ENCODE peak calls at places on chromosomes 11 and 22, in nine cellular contexts. One of them, this sample, is unnamed.

GRCh38 chr11:64156235-64157011 is 9.5 kb downstream of the MACROD1 start:
- DNase-seq in H9: no peak
- DNase-seq in Caco-2: no peak
- DNase-seq in tibial nerve: no peak
- DNase-seq in HFFc6: no peak
- DNase-seq in lower lobe of right lung: no peak
- DNase-seq in AG04450: no peak
- DNase-seq in AG10803: no peak
- DNase-seq in fibroblast of lung: no peak
- DNase-seq in this sample: no peak

GRCh38 chr11:65646921-65647701 is 9.2 kb downstream of the SIPA1 start:
- DNase-seq in H9: peak; percentile 83
- DNase-seq in Caco-2: peak; percentile 76
- DNase-seq in tibial nerve: no peak
- DNase-seq in HFFc6: no peak
- DNase-seq in lower lobe of right lung: peak; percentile 64
- DNase-seq in AG04450: no peak
- DNase-seq in AG10803: no peak
- DNase-seq in fibroblast of lung: peak; percentile 30
- DNase-seq in this sample: peak; percentile 70

GRCh38 chr22:23781533-23781932 is 5.2 kb upstream of the SMARCB1 start:
- DNase-seq in H9: no peak
- DNase-seq in Caco-2: peak; percentile 32
- DNase-seq in tibial nerve: no peak
- DNase-seq in HFFc6: peak; percentile 79
- DNase-seq in lower lobe of right lung: no peak
- DNase-seq in AG04450: no peak
- DNase-seq in AG10803: peak; percentile 79
- DNase-seq in fibroblast of lung: peak; percentile 59
- DNase-seq in this sample: no peak

GRCh38 chr11:128587415-128587814 is at the start of gene ETS1:
- DNase-seq in H9: peak; percentile 59
- DNase-seq in Caco-2: no peak
- DNase-seq in tibial nerve: no peak
- DNase-seq in HFFc6: no peak
- DNase-seq in lower lobe of right lung: no peak
- DNase-seq in AG04450: no peak
- DNase-seq in AG10803: no peak
- DNase-seq in fibroblast of lung: peak; percentile 27
- DNase-seq in this sample: no peak

GRCh38 chr22:39994566-39995345 is at the start of gene FAM83F:
- DNase-seq in H9: peak; percentile 74
- DNase-seq in Caco-2: peak; percentile 91
- DNase-seq in tibial nerve: no peak
- DNase-seq in HFFc6: no peak
- DNase-seq in lower lobe of right lung: peak; percentile 58
- DNase-seq in AG04450: no peak
- DNase-seq in AG10803: no peak
- DNase-seq in fibroblast of lung: no peak
- DNase-seq in this sample: peak; percentile 68

GRCh38 chr22:49561338-49561737 is 266.3 kb downstream of the BRD1 start:
- DNase-seq in H9: no peak
- DNase-seq in Caco-2: no peak
- DNase-seq in tibial nerve: no peak
- DNase-seq in HFFc6: no peak
- DNase-seq in lower lobe of right lung: no peak
- DNase-seq in AG04450: no peak
- DNase-seq in AG10803: no peak
- DNase-seq in fibroblast of lung: no peak
- DNase-seq in this sample: no peak

GRCh38 chr11:1628506-1629325 is 859 bp upstream of the KRTAP5-5 start:
- DNase-seq in H9: peak; percentile 84
- DNase-seq in Caco-2: peak; percentile 57
- DNase-seq in tibial nerve: no peak
- DNase-seq in HFFc6: no peak
- DNase-seq in lower lobe of right lung: peak; percentile 62
- DNase-seq in AG04450: no peak
- DNase-seq in AG10803: peak; percentile 11
- DNase-seq in fibroblast of lung: peak; percentile 15
- DNase-seq in this sample: peak; percentile 88

GRCh38 chr22:33853200-33854097 is 66.8 kb downstream of the LARGE1 start:
- DNase-seq in H9: peak; percentile 51
- DNase-seq in Caco-2: no peak
- DNase-seq in tibial nerve: peak; percentile 35
- DNase-seq in HFFc6: peak; percentile 59
- DNase-seq in lower lobe of right lung: peak; percentile 74
- DNase-seq in AG04450: no peak
- DNase-seq in AG10803: peak; percentile 77
- DNase-seq in fibroblast of lung: peak; percentile 81
- DNase-seq in this sample: no peak

GRCh38 chr11:15370774-15371173 is 256.1 kb downstream of the INSC start:
- DNase-seq in H9: no peak
- DNase-seq in Caco-2: no peak
- DNase-seq in tibial nerve: no peak
- DNase-seq in HFFc6: no peak
- DNase-seq in lower lobe of right lung: no peak
- DNase-seq in AG04450: no peak
- DNase-seq in AG10803: no peak
- DNase-seq in fibroblast of lung: no peak
- DNase-seq in this sample: no peak

GRCh38 chr11:19520681-19521080 is 192.0 kb upstream of the NAV2 start:
- DNase-seq in H9: no peak
- DNase-seq in Caco-2: no peak
- DNase-seq in tibial nerve: no peak
- DNase-seq in HFFc6: no peak
- DNase-seq in lower lobe of right lung: no peak
- DNase-seq in AG04450: no peak
- DNase-seq in AG10803: no peak
- DNase-seq in fibroblast of lung: no peak
- DNase-seq in this sample: no peak

GRCh38 chr11:123060265-123061000 is 1.5 kb downstream of the HSPA8 start:
- DNase-seq in H9: no peak
- DNase-seq in Caco-2: no peak
- DNase-seq in tibial nerve: no peak
- DNase-seq in HFFc6: no peak
- DNase-seq in lower lobe of right lung: no peak
- DNase-seq in AG04450: no peak
- DNase-seq in AG10803: no peak
- DNase-seq in fibroblast of lung: no peak
- DNase-seq in this sample: no peak

GRCh38 chr11:2862950-2863618 is 22.5 kb downstream of the CDKN1C start:
- DNase-seq in H9: peak; percentile 70
- DNase-seq in Caco-2: no peak
- DNase-seq in tibial nerve: no peak
- DNase-seq in HFFc6: no peak
- DNase-seq in lower lobe of right lung: no peak
- DNase-seq in AG04450: no peak
- DNase-seq in AG10803: no peak
- DNase-seq in fibroblast of lung: no peak
- DNase-seq in this sample: no peak

GRCh38 chr11:68509105-68509504 is 48.6 kb downstream of the PPP6R3 start:
- DNase-seq in H9: no peak
- DNase-seq in Caco-2: no peak
- DNase-seq in tibial nerve: no peak
- DNase-seq in HFFc6: peak; percentile 1
- DNase-seq in lower lobe of right lung: no peak
- DNase-seq in AG04450: no peak
- DNase-seq in AG10803: peak; percentile 76
- DNase-seq in fibroblast of lung: no peak
- DNase-seq in this sample: no peak

GRCh38 chr22:46726066-46726985 is 11.7 kb downstream of the CERK start:
- DNase-seq in H9: no peak
- DNase-seq in Caco-2: no peak
- DNase-seq in tibial nerve: no peak
- DNase-seq in HFFc6: no peak
- DNase-seq in lower lobe of right lung: no peak
- DNase-seq in AG04450: no peak
- DNase-seq in AG10803: peak; percentile 40
- DNase-seq in fibroblast of lung: no peak
- DNase-seq in this sample: no peak

GRCh38 chr11:122853261-122853660 is 15.0 kb downstream of the CRTAM start:
- DNase-seq in H9: no peak
- DNase-seq in Caco-2: no peak
- DNase-seq in tibial nerve: no peak
- DNase-seq in HFFc6: no peak
- DNase-seq in lower lobe of right lung: no peak
- DNase-seq in AG04450: no peak
- DNase-seq in AG10803: peak; percentile 8
- DNase-seq in fibroblast of lung: no peak
- DNase-seq in this sample: no peak

GRCh38 chr11:70443043-70444030 is 45.0 kb downstream of the CTTN start:
- DNase-seq in H9: no peak
- DNase-seq in Caco-2: no peak
- DNase-seq in tibial nerve: no peak
- DNase-seq in HFFc6: no peak
- DNase-seq in lower lobe of right lung: no peak
- DNase-seq in AG04450: no peak
- DNase-seq in AG10803: no peak
- DNase-seq in fibroblast of lung: no peak
- DNase-seq in this sample: no peak

GRCh38 chr22:46587492-46588278 is 32.5 kb upstream of the GRAMD4 start:
- DNase-seq in H9: peak; percentile 28
- DNase-seq in Caco-2: no peak
- DNase-seq in tibial nerve: no peak
- DNase-seq in HFFc6: no peak
- DNase-seq in lower lobe of right lung: peak; percentile 68
- DNase-seq in AG04450: no peak
- DNase-seq in AG10803: no peak
- DNase-seq in fibroblast of lung: no peak
- DNase-seq in this sample: no peak

GRCh38 chr11:116707250-116707649 is 65.5 kb downstream of the BUD13 start:
- DNase-seq in H9: no peak
- DNase-seq in Caco-2: peak; percentile 47
- DNase-seq in tibial nerve: no peak
- DNase-seq in HFFc6: no peak
- DNase-seq in lower lobe of right lung: peak; percentile 57
- DNase-seq in AG04450: no peak
- DNase-seq in AG10803: no peak
- DNase-seq in fibroblast of lung: no peak
- DNase-seq in this sample: no peak

GRCh38 chr11:61682093-61682732 is 2.0 kb downstream of the DAGLA start:
- DNase-seq in H9: no peak
- DNase-seq in Caco-2: peak; percentile 70
- DNase-seq in tibial nerve: no peak
- DNase-seq in HFFc6: no peak
- DNase-seq in lower lobe of right lung: no peak
- DNase-seq in AG04450: no peak
- DNase-seq in AG10803: no peak
- DNase-seq in fibroblast of lung: no peak
- DNase-seq in this sample: no peak

GRCh38 chr11:80727315-80727714 is 1286.5 kb upstream of the TENM4 start:
- DNase-seq in H9: peak; percentile 61
- DNase-seq in Caco-2: peak; percentile 56
- DNase-seq in tibial nerve: no peak
- DNase-seq in HFFc6: no peak
- DNase-seq in lower lobe of right lung: no peak
- DNase-seq in AG04450: no peak
- DNase-seq in AG10803: no peak
- DNase-seq in fibroblast of lung: peak; percentile 45
- DNase-seq in this sample: peak; percentile 5
- TF ChIP-seq CTCF in H9: peak; percentile 72
- TF ChIP-seq CTCF in Caco-2: peak; percentile 77
- TF ChIP-seq CTCF in tibial nerve: no peak
- TF ChIP-seq CTCF in HFFc6: no peak
- TF ChIP-seq CTCF in lower lobe of right lung: no peak
- TF ChIP-seq CTCF in AG04450: peak; percentile 32
- TF ChIP-seq CTCF in AG10803: peak; percentile 4
- TF ChIP-seq CTCF in fibroblast of lung: peak; percentile 54
- TF ChIP-seq CTCF in this sample: no peak

GRCh38 chr22:41237036-41237706 is 3.6 kb downstream of the CHADL start:
- DNase-seq in H9: peak; percentile 92
- DNase-seq in Caco-2: no peak
- DNase-seq in tibial nerve: no peak
- DNase-seq in HFFc6: no peak
- DNase-seq in lower lobe of right lung: no peak
- DNase-seq in AG04450: no peak
- DNase-seq in AG10803: no peak
- DNase-seq in fibroblast of lung: no peak
- DNase-seq in this sample: no peak
- TF ChIP-seq CTCF in H9: no peak
- TF ChIP-seq CTCF in Caco-2: no peak
- TF ChIP-seq CTCF in tibial nerve: no peak
- TF ChIP-seq CTCF in HFFc6: no peak
- TF ChIP-seq CTCF in lower lobe of right lung: no peak
- TF ChIP-seq CTCF in AG04450: no peak
- TF ChIP-seq CTCF in AG10803: no peak
- TF ChIP-seq CTCF in fibroblast of lung: no peak
- TF ChIP-seq CTCF in this sample: peak; percentile 40

GRCh38 chr11:43803766-43804165 is 76.9 kb upstream of the ALKBH3 start:
- DNase-seq in H9: no peak
- DNase-seq in Caco-2: no peak
- DNase-seq in tibial nerve: no peak
- DNase-seq in HFFc6: no peak
- DNase-seq in lower lobe of right lung: no peak
- DNase-seq in AG04450: no peak
- DNase-seq in AG10803: no peak
- DNase-seq in fibroblast of lung: no peak
- DNase-seq in this sample: no peak

GRCh38 chr11:43797866-43798265 is 82.8 kb upstream of the ALKBH3 start:
- DNase-seq in H9: no peak
- DNase-seq in Caco-2: no peak
- DNase-seq in tibial nerve: no peak
- DNase-seq in HFFc6: no peak
- DNase-seq in lower lobe of right lung: no peak
- DNase-seq in AG04450: no peak
- DNase-seq in AG10803: no peak
- DNase-seq in fibroblast of lung: no peak
- DNase-seq in this sample: no peak

GRCh38 chr11:43806976-43807375 is 73.7 kb upstream of the ALKBH3 start:
- DNase-seq in H9: no peak
- DNase-seq in Caco-2: no peak
- DNase-seq in tibial nerve: no peak
- DNase-seq in HFFc6: no peak
- DNase-seq in lower lobe of right lung: no peak
- DNase-seq in AG04450: no peak
- DNase-seq in AG10803: no peak
- DNase-seq in fibroblast of lung: no peak
- DNase-seq in this sample: no peak

GRCh38 chr11:43797337-43797736 is 83.3 kb upstream of the ALKBH3 start:
- DNase-seq in H9: no peak
- DNase-seq in Caco-2: no peak
- DNase-seq in tibial nerve: no peak
- DNase-seq in HFFc6: no peak
- DNase-seq in lower lobe of right lung: no peak
- DNase-seq in AG04450: no peak
- DNase-seq in AG10803: no peak
- DNase-seq in fibroblast of lung: no peak
- DNase-seq in this sample: no peak

GRCh38 chr11:43802509-43802908 is 78.1 kb upstream of the ALKBH3 start:
- DNase-seq in H9: no peak
- DNase-seq in Caco-2: peak; percentile 22
- DNase-seq in tibial nerve: no peak
- DNase-seq in HFFc6: no peak
- DNase-seq in lower lobe of right lung: no peak
- DNase-seq in AG04450: no peak
- DNase-seq in AG10803: no peak
- DNase-seq in fibroblast of lung: peak; percentile 30
- DNase-seq in this sample: no peak
- TF ChIP-seq CTCF in H9: peak; percentile 63
- TF ChIP-seq CTCF in Caco-2: peak; percentile 63
- TF ChIP-seq CTCF in tibial nerve: no peak
- TF ChIP-seq CTCF in HFFc6: peak; percentile 68
- TF ChIP-seq CTCF in lower lobe of right lung: peak; percentile 7
- TF ChIP-seq CTCF in AG04450: peak; percentile 50
- TF ChIP-seq CTCF in AG10803: peak; percentile 40
- TF ChIP-seq CTCF in fibroblast of lung: peak; percentile 66
- TF ChIP-seq CTCF in this sample: peak; percentile 15

GRCh38 chr11:7639643-7640025 is 33.7 kb downstream of the CYB5R2 start:
- DNase-seq in H9: no peak
- DNase-seq in Caco-2: no peak
- DNase-seq in tibial nerve: no peak
- DNase-seq in HFFc6: no peak
- DNase-seq in lower lobe of right lung: peak; percentile 65
- DNase-seq in AG04450: no peak
- DNase-seq in AG10803: no peak
- DNase-seq in fibroblast of lung: no peak
- DNase-seq in this sample: no peak
- TF ChIP-seq CTCF in H9: no peak
- TF ChIP-seq CTCF in Caco-2: no peak
- TF ChIP-seq CTCF in tibial nerve: no peak
- TF ChIP-seq CTCF in HFFc6: no peak
- TF ChIP-seq CTCF in lower lobe of right lung: no peak
- TF ChIP-seq CTCF in AG04450: no peak
- TF ChIP-seq CTCF in AG10803: no peak
- TF ChIP-seq CTCF in fibroblast of lung: no peak
- TF ChIP-seq CTCF in this sample: no peak